ENCODE peak calls at places on chromosome 15, in ten cellular contexts. L, I, M, Q, T, R, F, H, K and U are unnamed samples. For H3K27me3, the result is how much of the 10 kb centered on the place peaks cover.

GRCh38 chr15:70669966-70670658 is 93.2 kb downstream of the UACA start:
- DNase-seq in L (no peak), I (no peak), M (no peak), Q (no peak), T (peak), R (peak), F (no peak), H (peak), K (peak), U (no peak)

GRCh38 chr15:83114856-83115255 is 7.4 kb downstream of the TM6SF1 start:
- DNase-seq in L (no peak), I (no peak), M (no peak), Q (no peak), T (no peak), R (no peak), F (no peak), H (no peak), K (no peak), U (no peak)

GRCh38 chr15:43922021-43922420 is 95.2 kb downstream of the WDR76 start:
- DNase-seq in L (no peak), I (no peak), M (no peak), Q (peak), T (no peak), R (peak), F (peak), H (no peak), K (no peak), U (peak)

GRCh38 chr15:40845511-40846284 is 1.9 kb downstream of the SPINT1 start:
- DNase-seq in L (no peak), I (no peak), M (no peak), Q (peak), T (peak), R (no peak), F (no peak), H (peak), K (peak), U (no peak)

GRCh38 chr15:39787479-39787878 is 4.8 kb upstream of the FSIP1 start:
- DNase-seq in L (no peak), I (no peak), M (peak), Q (no peak), T (no peak), R (peak), F (no peak), H (peak), K (no peak), U (no peak)

GRCh38 chr15:52183562-52184173 is 7.5 kb downstream of the GNB5 start:
- DNase-seq in L (peak), I (no peak), M (peak), Q (peak), T (peak), R (peak), F (peak), H (no peak), K (no peak), U (peak)

GRCh38 chr15:71743861-71744382 is 66.4 kb upstream of the NR2E3 start:
- DNase-seq in L (peak), I (no peak), M (peak), Q (peak), T (peak), R (peak), F (peak), H (peak), K (no peak), U (peak)

GRCh38 chr15:99106417-99107220 is 1.7 kb downstream of the SYNM start:
- DNase-seq in L (no peak), I (no peak), M (peak), Q (no peak), T (no peak), R (peak), F (peak), H (no peak), K (no peak), U (no peak)

GRCh38 chr15:70664494-70664893 is 98.9 kb downstream of the UACA start:
- DNase-seq in L (no peak), I (no peak), M (no peak), Q (no peak), T (no peak), R (no peak), F (no peak), H (no peak), K (no peak), U (no peak)

GRCh38 chr15:48955967-48956366 is 7.8 kb downstream of the SHC4 start:
- DNase-seq in L (no peak), I (no peak), M (no peak), Q (no peak), T (no peak), R (no peak), F (no peak), H (no peak), K (no peak), U (no peak)

GRCh38 chr15:90320062-90320884 is 31.8 kb upstream of the ZNF774 start:
- DNase-seq in L (peak), I (peak), M (peak), Q (peak), T (peak), R (peak), F (peak), H (peak), K (peak), U (peak)

GRCh38 chr15:60830479-60830878 is 351.5 kb upstream of the ICE2 start:
- DNase-seq in L (no peak), I (no peak), M (no peak), Q (no peak), T (no peak), R (peak), F (peak), H (no peak), K (no peak), U (peak)

GRCh38 chr15:70100495-70101331 is 3.0 kb upstream of the TLE3 start:
- DNase-seq in L (peak), I (peak), M (peak), Q (peak), T (peak), R (peak), F (peak), H (peak), K (peak), U (peak)

GRCh38 chr15:83810110-83810509 is 156.2 kb downstream of the ADAMTSL3 start:
- DNase-seq in L (no peak), I (no peak), M (no peak), Q (no peak), T (no peak), R (no peak), F (no peak), H (no peak), K (no peak), U (no peak)

GRCh38 chr15:63246691-63247464 is 30.5 kb upstream of the APH1B start:
- DNase-seq in L (no peak), I (no peak), M (no peak), Q (peak), T (no peak), R (peak), F (peak), H (peak), K (no peak), U (peak)

GRCh38 chr15:45662375-45662774 is 27.5 kb downstream of the SQOR start:
- DNase-seq in L (no peak), I (no peak), M (no peak), Q (no peak), T (peak), R (no peak), F (no peak), H (no peak), K (peak), U (no peak)

GRCh38 chr15:52496175-52496574 is 32.5 kb downstream of the MYO5A start:
- DNase-seq in L (no peak), I (no peak), M (no peak), Q (no peak), T (no peak), R (no peak), F (no peak), H (no peak), K (no peak), U (no peak)

GRCh38 chr15:87498545-87498944 is 758.0 kb downstream of the NTRK3 start:
- DNase-seq in L (no peak), I (no peak), M (no peak), Q (peak), T (no peak), R (peak), F (no peak), H (no peak), K (no peak), U (no peak)

GRCh38 chr15:60101416-60101815 is 97.3 kb downstream of the FOXB1 start:
- DNase-seq in L (no peak), I (no peak), M (no peak), Q (no peak), T (no peak), R (no peak), F (no peak), H (no peak), K (no peak), U (no peak)

GRCh38 chr15:42045211-42045615 is 24.4 kb upstream of the PLA2G4E start:
- DNase-seq in L (no peak), I (no peak), M (no peak), Q (no peak), T (peak), R (no peak), F (no peak), H (no peak), K (no peak), U (no peak)
- H3K27me3 ChIP-seq in L (under half), I (under half), M (under half), Q (under half), T (under half), R (under half), F (under half), H (under half), K (under half), U (under half)

DNA sequence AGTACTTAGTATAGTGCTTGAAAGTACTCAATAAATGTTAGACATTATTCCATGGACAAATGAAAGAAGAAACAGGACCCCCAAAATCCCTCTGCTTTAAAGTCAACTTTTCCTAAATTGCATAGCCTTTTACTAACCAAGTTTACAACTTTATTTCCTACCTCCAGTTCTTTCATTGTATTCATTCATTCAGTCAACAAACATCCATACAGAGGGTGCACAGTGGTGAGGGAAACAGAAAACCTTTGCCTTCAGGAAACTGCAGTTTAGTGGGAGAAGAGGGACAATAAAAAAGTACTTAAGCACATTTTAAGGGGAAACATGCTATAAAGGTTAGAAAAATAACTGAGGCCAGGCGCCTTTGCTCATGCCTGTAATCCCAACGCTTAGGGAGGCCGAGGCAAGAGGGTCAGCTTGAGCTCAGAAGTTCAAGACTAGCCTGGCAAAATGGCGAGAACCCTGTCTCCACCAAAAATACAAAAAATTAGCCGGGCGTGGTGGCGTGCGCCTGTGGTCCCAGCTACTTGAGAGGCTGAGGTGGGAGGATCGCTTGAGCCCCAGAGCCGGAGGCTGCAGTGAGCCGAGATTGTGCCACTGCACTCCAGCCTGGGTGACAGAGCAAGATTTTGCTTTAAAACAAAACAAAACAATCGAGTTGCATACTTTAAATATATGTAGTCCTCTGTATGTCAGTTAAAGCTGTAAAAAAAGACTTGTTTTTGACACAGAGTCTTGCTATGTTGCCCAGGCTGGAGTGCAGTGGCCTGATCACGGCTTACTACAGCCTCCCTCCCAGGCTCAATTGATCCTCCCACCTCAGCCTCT is 1.1 kb upstream of the DENND4A start:
- DNase-seq in L (no peak), I (no peak), M (no peak), Q (no peak), T (no peak), R (no peak), F (no peak), H (no peak), K (no peak), U (no peak)
- H3K9ac ChIP-seq in L (no peak), I (peak), M (peak), Q (peak), T (peak), R (peak), F (peak), H (peak), K (no peak), U (peak)

GRCh38 chr15:55743615-55743978 is 645 bp upstream of the PRTG start:
- DNase-seq in L (no peak), I (no peak), M (peak), Q (no peak), T (no peak), R (no peak), F (no peak), H (no peak), K (no peak), U (no peak)
- H3K27me3 ChIP-seq in L (under half), I (under half), M (under half), Q (under half), T (under half), R (under half), F (under half), H (under half), K (half or more), U (under half)

GRCh38 chr15:92619380-92620101 is 36.0 kb downstream of the FAM174B start:
- DNase-seq in L (no peak), I (no peak), M (peak), Q (no peak), T (no peak), R (peak), F (peak), H (no peak), K (no peak), U (peak)
- H3K9ac ChIP-seq in L (no peak), I (no peak), M (no peak), Q (no peak), T (no peak), R (no peak), F (no peak), H (no peak), K (no peak), U (no peak)

DNA sequence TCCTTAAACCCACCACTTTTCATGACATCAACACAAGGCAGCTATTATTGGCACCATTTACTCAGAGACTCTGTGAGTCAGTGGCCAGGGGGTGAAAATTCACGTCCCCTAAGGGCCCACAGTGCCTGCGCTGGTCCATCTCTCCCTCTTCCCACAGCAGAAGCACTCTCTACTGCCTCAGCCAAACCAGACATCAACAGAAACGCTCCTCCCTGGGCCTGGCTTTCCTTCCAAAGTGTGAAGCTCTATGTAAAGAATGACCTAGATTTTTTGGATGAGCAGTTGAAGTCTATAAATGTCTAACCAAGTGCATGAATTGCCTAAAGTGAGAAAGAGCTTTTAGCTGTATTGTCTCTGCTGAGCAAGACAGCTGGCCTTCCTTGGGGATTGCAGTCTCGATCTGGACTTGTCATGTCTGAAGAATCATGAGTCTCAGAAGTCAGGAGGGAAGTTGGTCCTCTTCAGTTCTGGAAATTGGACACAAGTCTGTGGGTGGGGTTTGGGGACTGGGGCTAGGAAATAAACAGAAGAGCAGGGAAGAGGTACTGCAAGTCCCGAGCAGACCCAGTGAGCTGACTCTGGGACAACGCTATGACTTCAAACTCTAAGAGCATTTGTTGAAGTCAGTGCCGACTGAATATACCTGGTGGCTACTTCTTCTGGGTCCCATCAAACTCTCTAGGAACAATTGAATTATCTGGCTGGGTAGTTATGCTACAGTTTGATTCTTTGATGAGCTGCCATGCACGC is 29.0 kb downstream of the RASGRP1 start:
- DNase-seq in L (no peak), I (no peak), M (no peak), Q (no peak), T (no peak), R (no peak), F (no peak), H (no peak), K (no peak), U (peak)
- H3K27me3 ChIP-seq in L (under half), I (under half), M (under half), Q (under half), T (under half), R (under half), F (under half), H (under half), K (under half), U (under half)

DNA sequence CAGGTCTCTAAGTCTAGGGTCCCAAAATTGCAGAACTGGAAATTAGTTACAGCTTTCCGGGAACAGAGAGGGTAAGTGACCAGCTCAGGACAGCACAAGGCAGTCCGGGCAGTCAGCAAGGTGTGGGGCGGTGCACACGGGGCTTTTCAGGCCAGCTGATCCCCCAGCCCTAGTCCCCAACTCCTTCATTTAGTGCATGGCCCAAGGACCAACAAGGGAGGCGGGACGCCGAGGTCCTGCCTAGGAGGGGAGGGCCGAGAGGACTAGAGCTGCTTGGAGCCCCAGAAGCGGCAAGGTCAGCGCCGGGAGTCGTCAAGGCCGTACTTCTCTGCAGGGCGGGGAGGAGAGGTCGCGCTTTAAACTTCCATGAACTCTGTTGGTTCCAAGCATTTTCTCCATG is 2.0 kb upstream of the PDE8A start:
- DNase-seq in L (no peak), I (no peak), M (no peak), Q (no peak), T (peak), R (peak), F (no peak), H (no peak), K (peak), U (no peak)
- H3K9ac ChIP-seq in L (no peak), I (peak), M (no peak), Q (peak), T (peak), R (peak), F (no peak), H (peak), K (no peak), U (peak)

GRCh38 chr15:101474983-101475382 is 14.5 kb downstream of the PCSK6 start:
- DNase-seq in L (no peak), I (no peak), M (no peak), Q (no peak), T (no peak), R (no peak), F (no peak), H (no peak), K (peak), U (no peak)
- H3K27me3 ChIP-seq in L (under half), I (under half), M (under half), Q (under half), T (under half), R (under half), F (under half), H (under half), K (under half), U (under half)

GRCh38 chr15:58527573-58528196 is 95.9 kb downstream of the LIPC start:
- DNase-seq in L (no peak), I (no peak), M (no peak), Q (no peak), T (no peak), R (no peak), F (no peak), H (no peak), K (no peak), U (no peak)

GRCh38 chr15:58526647-58527192 is 94.9 kb downstream of the LIPC start:
- DNase-seq in L (no peak), I (no peak), M (no peak), Q (no peak), T (no peak), R (no peak), F (no peak), H (no peak), K (no peak), U (no peak)

GRCh38 chr15:58528197-58528870 is 96.5 kb downstream of the LIPC start:
- DNase-seq in L (no peak), I (no peak), M (no peak), Q (peak), T (no peak), R (peak), F (peak), H (peak), K (peak), U (peak)

GRCh38 chr15:58524247-58524646 is 92.5 kb downstream of the LIPC start:
- DNase-seq in L (no peak), I (no peak), M (no peak), Q (no peak), T (no peak), R (no peak), F (no peak), H (peak), K (no peak), U (peak)

GRCh38 chr15:58525926-58526538 is 94.2 kb downstream of the LIPC start:
- DNase-seq in L (no peak), I (no peak), M (no peak), Q (no peak), T (no peak), R (no peak), F (no peak), H (no peak), K (no peak), U (no peak)
- H3K9ac ChIP-seq in L (no peak), I (no peak), M (no peak), Q (no peak), T (no peak), R (no peak), F (no peak), H (no peak), K (no peak), U (no peak)

GRCh38 chr15:68491415-68492106 is 59.6 kb upstream of the ITGA11 start:
- DNase-seq in L (no peak), I (no peak), M (no peak), Q (no peak), T (no peak), R (no peak), F (no peak), H (no peak), K (no peak), U (no peak)

GRCh38 chr15:68488290-68488689 is 56.3 kb upstream of the ITGA11 start:
- DNase-seq in L (no peak), I (no peak), M (no peak), Q (no peak), T (no peak), R (no peak), F (no peak), H (no peak), K (no peak), U (no peak)

GRCh38 chr15:68487087-68487843 is 55.3 kb upstream of the ITGA11 start:
- DNase-seq in L (no peak), I (no peak), M (no peak), Q (no peak), T (no peak), R (peak), F (peak), H (no peak), K (no peak), U (peak)

GRCh38 chr15:68489426-68489825 is 57.5 kb upstream of the ITGA11 start:
- DNase-seq in L (no peak), I (no peak), M (no peak), Q (no peak), T (no peak), R (no peak), F (no peak), H (no peak), K (peak), U (no peak)

GRCh38 chr15:68488966-68489365 is 57.0 kb upstream of the ITGA11 start:
- DNase-seq in L (no peak), I (no peak), M (no peak), Q (no peak), T (no peak), R (no peak), F (no peak), H (no peak), K (peak), U (no peak)
- H3K27me3 ChIP-seq in L (under half), I (under half), M (under half), Q (under half), T (under half), R (under half), F (under half), H (under half), K (under half), U (under half)